ENCODE peak calls at places on chromosomes 11 and 22, in ten cellular contexts. One of them, this sample, is unnamed.
A peak's percentile ranks its signal among the peaks of the same experiment; 100 is the strongest.

GRCh38 chr11:96088914-96089313 is 165.0 kb upstream of the MTMR2 start:
- DNase-seq in CD8-positive, alpha-beta T cell: no peak
- DNase-seq in AML-193: no peak
- DNase-seq in heart right ventricle: no peak
- DNase-seq in iPS DF 6.9: no peak
- DNase-seq in cardiac fibroblast: no peak
- DNase-seq in NCI-H2029 treated with DMSO at 0.1 percent for 48 hours: no peak
- DNase-seq in stimulated activated CD8-positive, alpha-beta memory T cell treated with anti-CD3 and anti-CD28 coated beads, Interleukin-4, amount 100 ng/mL, for 24 hours: no peak
- DNase-seq in ACHN: no peak
- DNase-seq in NCI-H1105: no peak
- DNase-seq in this sample: no peak

GRCh38 chr11:72720806-72721205 is 31.4 kb downstream of the ARAP1 start:
- DNase-seq in ACHN: no peak
- DNase-seq in NCI-H2029 treated with DMSO at 0.1 percent for 48 hours: no peak
- DNase-seq in heart right ventricle: no peak
- DNase-seq in NCI-H1105: no peak
- DNase-seq in iPS DF 6.9: no peak
- DNase-seq in cardiac fibroblast: no peak
- DNase-seq in CD8-positive, alpha-beta T cell: no peak
- DNase-seq in AML-193: no peak
- DNase-seq in stimulated activated CD8-positive, alpha-beta memory T cell treated with anti-CD3 and anti-CD28 coated beads, Interleukin-4, amount 100 ng/mL, for 24 hours: no peak
- DNase-seq in this sample: no peak

GRCh38 chr11:79498681-79499080 is 57.9 kb upstream of the TENM4 start:
- DNase-seq in ACHN: no peak
- DNase-seq in heart right ventricle: no peak
- DNase-seq in NCI-H1105: no peak
- DNase-seq in NCI-H2029 treated with DMSO at 0.1 percent for 48 hours: no peak
- DNase-seq in iPS DF 6.9: no peak
- DNase-seq in stimulated activated CD8-positive, alpha-beta memory T cell treated with anti-CD3 and anti-CD28 coated beads, Interleukin-4, amount 100 ng/mL, for 24 hours: no peak
- DNase-seq in CD8-positive, alpha-beta T cell: no peak
- DNase-seq in cardiac fibroblast: no peak
- DNase-seq in AML-193: no peak
- DNase-seq in this sample: no peak

GRCh38 chr11:1831338-1832180 is 3.2 kb upstream of the SYT8 start:
- DNase-seq in heart right ventricle: no peak
- DNase-seq in ACHN: no peak
- DNase-seq in stimulated activated CD8-positive, alpha-beta memory T cell treated with anti-CD3 and anti-CD28 coated beads, Interleukin-4, amount 100 ng/mL, for 24 hours: no peak
- DNase-seq in NCI-H2029 treated with DMSO at 0.1 percent for 48 hours: no peak
- DNase-seq in AML-193: no peak
- DNase-seq in cardiac fibroblast: no peak
- DNase-seq in iPS DF 6.9: no peak
- DNase-seq in CD8-positive, alpha-beta T cell: peak; percentile 3
- DNase-seq in NCI-H1105: no peak
- DNase-seq in this sample: peak; percentile 18

GRCh38 chr11:65660038-65660437 is 2.7 kb downstream of the RELA start:
- DNase-seq in NCI-H1105: no peak
- DNase-seq in iPS DF 6.9: no peak
- DNase-seq in ACHN: no peak
- DNase-seq in CD8-positive, alpha-beta T cell: no peak
- DNase-seq in NCI-H2029 treated with DMSO at 0.1 percent for 48 hours: no peak
- DNase-seq in cardiac fibroblast: no peak
- DNase-seq in stimulated activated CD8-positive, alpha-beta memory T cell treated with anti-CD3 and anti-CD28 coated beads, Interleukin-4, amount 100 ng/mL, for 24 hours: no peak
- DNase-seq in heart right ventricle: no peak
- DNase-seq in AML-193: no peak
- DNase-seq in this sample: no peak

GRCh38 chr11:60767388-60767811 is 10.7 kb downstream of the MS4A15 start:
- DNase-seq in CD8-positive, alpha-beta T cell: no peak
- DNase-seq in cardiac fibroblast: no peak
- DNase-seq in heart right ventricle: no peak
- DNase-seq in NCI-H2029 treated with DMSO at 0.1 percent for 48 hours: no peak
- DNase-seq in iPS DF 6.9: peak; percentile 45
- DNase-seq in NCI-H1105: no peak
- DNase-seq in ACHN: no peak
- DNase-seq in AML-193: no peak
- DNase-seq in stimulated activated CD8-positive, alpha-beta memory T cell treated with anti-CD3 and anti-CD28 coated beads, Interleukin-4, amount 100 ng/mL, for 24 hours: no peak
- DNase-seq in this sample: no peak

GRCh38 chr11:78310500-78310909 is 107.1 kb downstream of the GAB2 start:
- DNase-seq in NCI-H2029 treated with DMSO at 0.1 percent for 48 hours: no peak
- DNase-seq in AML-193: no peak
- DNase-seq in NCI-H1105: no peak
- DNase-seq in stimulated activated CD8-positive, alpha-beta memory T cell treated with anti-CD3 and anti-CD28 coated beads, Interleukin-4, amount 100 ng/mL, for 24 hours: no peak
- DNase-seq in heart right ventricle: peak; percentile 73
- DNase-seq in CD8-positive, alpha-beta T cell: no peak
- DNase-seq in iPS DF 6.9: no peak
- DNase-seq in cardiac fibroblast: peak; percentile 52
- DNase-seq in ACHN: no peak
- DNase-seq in this sample: peak; percentile 86

GRCh38 chr22:19213496-19214473 is 35.2 kb upstream of the SLC25A1 start:
- DNase-seq in NCI-H2029 treated with DMSO at 0.1 percent for 48 hours: no peak
- DNase-seq in iPS DF 6.9: peak; percentile 9
- DNase-seq in cardiac fibroblast: peak; percentile 5
- DNase-seq in AML-193: no peak
- DNase-seq in CD8-positive, alpha-beta T cell: no peak
- DNase-seq in NCI-H1105: no peak
- DNase-seq in stimulated activated CD8-positive, alpha-beta memory T cell treated with anti-CD3 and anti-CD28 coated beads, Interleukin-4, amount 100 ng/mL, for 24 hours: no peak
- DNase-seq in ACHN: no peak
- DNase-seq in heart right ventricle: no peak
- DNase-seq in this sample: no peak

GRCh38 chr11:68411501-68411991 is 49.0 kb upstream of the PPP6R3 start:
- DNase-seq in CD8-positive, alpha-beta T cell: no peak
- DNase-seq in heart right ventricle: no peak
- DNase-seq in AML-193: no peak
- DNase-seq in cardiac fibroblast: no peak
- DNase-seq in NCI-H2029 treated with DMSO at 0.1 percent for 48 hours: peak; percentile 37
- DNase-seq in ACHN: no peak
- DNase-seq in iPS DF 6.9: no peak
- DNase-seq in NCI-H1105: no peak
- DNase-seq in stimulated activated CD8-positive, alpha-beta memory T cell treated with anti-CD3 and anti-CD28 coated beads, Interleukin-4, amount 100 ng/mL, for 24 hours: no peak
- DNase-seq in this sample: no peak

GRCh38 chr11:87417951-87418350 is 380.2 kb downstream of the TMEM135 start:
- DNase-seq in CD8-positive, alpha-beta T cell: no peak
- DNase-seq in AML-193: no peak
- DNase-seq in heart right ventricle: no peak
- DNase-seq in NCI-H2029 treated with DMSO at 0.1 percent for 48 hours: no peak
- DNase-seq in iPS DF 6.9: no peak
- DNase-seq in ACHN: no peak
- DNase-seq in NCI-H1105: no peak
- DNase-seq in cardiac fibroblast: no peak
- DNase-seq in stimulated activated CD8-positive, alpha-beta memory T cell treated with anti-CD3 and anti-CD28 coated beads, Interleukin-4, amount 100 ng/mL, for 24 hours: no peak
- DNase-seq in this sample: no peak

GRCh38 chr22:35312198-35313059 is 12.7 kb downstream of the TOM1 start:
- DNase-seq in CD8-positive, alpha-beta T cell: no peak
- DNase-seq in stimulated activated CD8-positive, alpha-beta memory T cell treated with anti-CD3 and anti-CD28 coated beads, Interleukin-4, amount 100 ng/mL, for 24 hours: no peak
- DNase-seq in iPS DF 6.9: no peak
- DNase-seq in AML-193: no peak
- DNase-seq in cardiac fibroblast: peak; percentile 69
- DNase-seq in NCI-H1105: no peak
- DNase-seq in ACHN: peak; percentile 7
- DNase-seq in NCI-H2029 treated with DMSO at 0.1 percent for 48 hours: no peak
- DNase-seq in heart right ventricle: no peak
- DNase-seq in this sample: peak; percentile 67

GRCh38 chr11:46357483-46357936 is 10.2 kb downstream of the DGKZ start:
- DNase-seq in stimulated activated CD8-positive, alpha-beta memory T cell treated with anti-CD3 and anti-CD28 coated beads, Interleukin-4, amount 100 ng/mL, for 24 hours: no peak
- DNase-seq in NCI-H2029 treated with DMSO at 0.1 percent for 48 hours: no peak
- DNase-seq in cardiac fibroblast: no peak
- DNase-seq in iPS DF 6.9: no peak
- DNase-seq in ACHN: no peak
- DNase-seq in AML-193: peak; percentile 45
- DNase-seq in CD8-positive, alpha-beta T cell: no peak
- DNase-seq in heart right ventricle: no peak
- DNase-seq in NCI-H1105: no peak
- DNase-seq in this sample: no peak

GRCh38 chr11:106585061-106585460 is 433.2 kb downstream of the GUCY1A2 start:
- DNase-seq in CD8-positive, alpha-beta T cell: no peak
- DNase-seq in NCI-H1105: no peak
- DNase-seq in cardiac fibroblast: peak; percentile 65
- DNase-seq in NCI-H2029 treated with DMSO at 0.1 percent for 48 hours: no peak
- DNase-seq in iPS DF 6.9: peak; percentile 18
- DNase-seq in ACHN: peak; percentile 42
- DNase-seq in stimulated activated CD8-positive, alpha-beta memory T cell treated with anti-CD3 and anti-CD28 coated beads, Interleukin-4, amount 100 ng/mL, for 24 hours: no peak
- DNase-seq in AML-193: no peak
- DNase-seq in heart right ventricle: no peak
- DNase-seq in this sample: no peak

GRCh38 chr11:93444671-93445073 is 98.5 kb downstream of the SMCO4 start:
- DNase-seq in NCI-H1105: no peak
- DNase-seq in CD8-positive, alpha-beta T cell: peak; percentile 11
- DNase-seq in iPS DF 6.9: peak; percentile 33
- DNase-seq in NCI-H2029 treated with DMSO at 0.1 percent for 48 hours: no peak
- DNase-seq in heart right ventricle: no peak
- DNase-seq in AML-193: no peak
- DNase-seq in cardiac fibroblast: peak; percentile 26
- DNase-seq in stimulated activated CD8-positive, alpha-beta memory T cell treated with anti-CD3 and anti-CD28 coated beads, Interleukin-4, amount 100 ng/mL, for 24 hours: peak; percentile 13
- DNase-seq in ACHN: no peak
- DNase-seq in this sample: no peak

GRCh38 chr11:19597194-19597593 is 115.4 kb upstream of the NAV2 start:
- DNase-seq in ACHN: peak; percentile 28
- DNase-seq in heart right ventricle: no peak
- DNase-seq in stimulated activated CD8-positive, alpha-beta memory T cell treated with anti-CD3 and anti-CD28 coated beads, Interleukin-4, amount 100 ng/mL, for 24 hours: no peak
- DNase-seq in CD8-positive, alpha-beta T cell: no peak
- DNase-seq in AML-193: no peak
- DNase-seq in NCI-H2029 treated with DMSO at 0.1 percent for 48 hours: no peak
- DNase-seq in NCI-H1105: no peak
- DNase-seq in cardiac fibroblast: peak; percentile 76
- DNase-seq in iPS DF 6.9: no peak
- DNase-seq in this sample: no peak

GRCh38 chr11:9089636-9090035 is 1.8 kb downstream of the SCUBE2 start:
- DNase-seq in iPS DF 6.9: no peak
- DNase-seq in NCI-H2029 treated with DMSO at 0.1 percent for 48 hours: no peak
- DNase-seq in stimulated activated CD8-positive, alpha-beta memory T cell treated with anti-CD3 and anti-CD28 coated beads, Interleukin-4, amount 100 ng/mL, for 24 hours: no peak
- DNase-seq in AML-193: no peak
- DNase-seq in cardiac fibroblast: no peak
- DNase-seq in ACHN: no peak
- DNase-seq in NCI-H1105: no peak
- DNase-seq in heart right ventricle: no peak
- DNase-seq in CD8-positive, alpha-beta T cell: no peak
- DNase-seq in this sample: no peak